ENCODE peak calls at places on chromosome 9, in seven cellular contexts. U is HCT116, E is sigmoid colon, I is iPS DF 6.9, G is lung, Z is SK-N-SH, X is breast epithelium. F is an unnamed sample.

GRCh38 chr9:128829477-128830251 is at the start of gene SPOUT1:
- DNase-seq in Z (peak; percentile 98), E (peak; percentile 96), I (peak; percentile 90), X (peak; percentile 93), G (peak; percentile 95), U (peak; percentile 81), F (peak; percentile 97)

GRCh38 chr9:126055386-126055785 is 271.2 kb upstream of the MVB12B start:
- DNase-seq in G (no peak), X (no peak), E (peak; percentile 50), Z (no peak), I (no peak), U (no peak), F (no peak)

GRCh38 chr9:114431770-114432169 is 44.0 kb upstream of the AKNA start:
- DNase-seq in E (no peak), X (no peak), U (no peak), I (no peak), Z (no peak), G (no peak), F (no peak)

GRCh38 chr9:133464638-133465037 is 4.9 kb downstream of the CACFD1 start:
- DNase-seq in E (no peak), I (no peak), X (no peak), Z (no peak), G (no peak), U (no peak), F (no peak)

GRCh38 chr9:26157411-26157810 is 479.2 kb upstream of the TUSC1 start:
- DNase-seq in G (no peak), U (no peak), Z (no peak), E (no peak), X (no peak), I (no peak), F (no peak)

GRCh38 chr9:38047301-38048251 is 21.5 kb downstream of the SHB start:
- DNase-seq in X (peak; percentile 88), G (peak; percentile 82), Z (no peak), E (peak; percentile 80), I (peak; percentile 76), U (peak; percentile 93), F (no peak)

GRCh38 chr9:123415593-123415930 is 59.6 kb downstream of the CRB2 start:
- DNase-seq in X (no peak), Z (no peak), E (no peak), U (no peak), G (no peak), I (no peak), F (no peak)

GRCh38 chr9:68500457-68501158 is 40.1 kb downstream of the TMEM252 start:
- DNase-seq in G (no peak), I (no peak), X (no peak), Z (no peak), U (no peak), E (no peak), F (no peak)

GRCh38 chr9:94865599-94866456 is 139.3 kb downstream of the AOPEP start:
- DNase-seq in G (no peak), Z (peak; percentile 58), E (peak; percentile 83), U (no peak), I (no peak), X (no peak), F (no peak)

GRCh38 chr9:25691786-25692185 is 13.5 kb upstream of the TUSC1 start:
- DNase-seq in U (no peak), G (no peak), Z (no peak), E (no peak), I (no peak), X (no peak), F (no peak)

DNA sequence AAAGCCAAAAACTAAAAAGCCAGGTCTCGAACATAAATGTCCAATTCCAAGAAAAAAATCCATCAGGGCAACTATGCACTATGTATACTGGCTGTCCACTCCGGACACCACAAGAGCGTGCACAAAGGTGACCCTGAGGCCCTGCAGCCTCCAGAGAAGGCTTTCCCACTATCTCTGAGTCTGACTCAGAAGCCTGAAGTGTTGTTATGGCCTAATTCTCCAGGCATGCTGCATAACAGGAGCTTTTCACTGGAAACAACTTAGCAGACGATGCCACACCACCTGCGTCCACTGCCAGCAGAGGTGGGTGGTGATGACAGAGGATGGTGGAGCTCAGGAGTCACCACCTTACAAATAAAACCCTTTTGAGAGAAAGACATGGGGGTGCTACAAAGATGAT is 63.7 kb downstream of the HABP4 start:
- DNase-seq in Z (no peak), X (no peak), G (no peak), E (no peak), I (no peak), U (no peak), F (no peak)
- H3K27ac ChIP-seq in Z (peak overlapping the region; percentile 28), X (peak overlapping the region; percentile 76), G (no peak overlapping the region), E (peak overlapping the region; percentile 40), I (no peak overlapping the region), U (no peak overlapping the region), F (no peak overlapping the region)

GRCh38 chr9:132077881-132078280 is 1.8 kb downstream of the MED27 start:
- DNase-seq in Z (no peak), E (no peak), U (no peak), I (no peak), G (no peak), X (no peak), F (no peak)

GRCh38 chr9:132071847-132072507 is 7.7 kb downstream of the MED27 start:
- DNase-seq in G (no peak), X (no peak), E (no peak), I (no peak), Z (no peak), U (no peak), F (no peak)

GRCh38 chr9:132075853-132076252 is 3.8 kb downstream of the MED27 start:
- DNase-seq in E (no peak), U (no peak), Z (no peak), X (no peak), G (no peak), I (no peak), F (no peak)

GRCh38 chr9:132078369-132079356 is 1.0 kb downstream of the MED27 start:
- DNase-seq in X (peak; percentile 45), Z (peak; percentile 62), G (no peak), E (peak; percentile 68), I (no peak), U (no peak), F (peak; percentile 36)

GRCh38 chr9:132074736-132075135 is 4.9 kb downstream of the MED27 start:
- DNase-seq in G (no peak), X (no peak), I (no peak), Z (no peak), U (no peak), E (no peak), F (no peak)
- H3K4me3 ChIP-seq in G (no peak overlapping the region), X (no peak overlapping the region), I (no peak overlapping the region), Z (no peak overlapping the region), U (no peak overlapping the region), E (no peak overlapping the region), F (no peak overlapping the region)

GRCh38 chr9:104864675-104865104 is 63.3 kb downstream of the ABCA1 start:
- DNase-seq in U (no peak), X (no peak), Z (peak; percentile 71), E (no peak), G (no peak), I (no peak), F (no peak)

GRCh38 chr9:104866186-104866585 is 61.8 kb downstream of the ABCA1 start:
- DNase-seq in U (no peak), E (no peak), X (no peak), I (no peak), G (no peak), Z (no peak), F (no peak)

GRCh38 chr9:104868687-104869404 is 59.1 kb downstream of the ABCA1 start:
- DNase-seq in I (no peak), E (peak; percentile 88), X (peak; percentile 47), U (no peak), G (peak; percentile 47), Z (peak; percentile 37), F (peak; percentile 73)

GRCh38 chr9:104869801-104870200 is 58.2 kb downstream of the ABCA1 start:
- DNase-seq in X (no peak), Z (no peak), I (no peak), E (no peak), U (no peak), G (no peak), F (no peak)

DNA sequence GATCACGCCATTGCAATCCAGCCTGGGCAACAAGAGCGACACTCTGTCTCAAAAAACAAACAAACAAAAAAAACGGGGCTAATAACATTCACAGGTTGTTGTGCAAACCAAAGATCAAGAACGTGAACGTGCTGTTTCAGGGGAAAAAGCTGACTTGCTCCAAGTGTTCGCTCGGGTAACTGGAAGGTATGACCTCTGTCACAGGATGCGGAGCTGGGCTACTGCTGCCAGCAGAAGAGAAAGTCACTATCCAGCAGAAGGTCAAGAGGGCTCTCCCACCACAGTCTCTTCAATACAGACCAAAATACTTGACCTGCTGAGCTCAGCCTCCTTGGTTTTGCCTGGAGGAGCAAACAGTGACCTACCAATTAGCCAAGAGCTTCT is 59.7 kb downstream of the ABCA1 start:
- DNase-seq in U (no peak), I (no peak), Z (no peak), X (no peak), G (no peak), E (no peak), F (no peak)
- H3K27ac ChIP-seq in U (no peak overlapping the region), I (no peak overlapping the region), Z (peak overlapping the region; percentile 54), X (peak overlapping the region; percentile 70), G (peak overlapping the region; percentile 82), E (peak overlapping the region; percentile 83), F (peak overlapping the region; percentile 63)

DNA sequence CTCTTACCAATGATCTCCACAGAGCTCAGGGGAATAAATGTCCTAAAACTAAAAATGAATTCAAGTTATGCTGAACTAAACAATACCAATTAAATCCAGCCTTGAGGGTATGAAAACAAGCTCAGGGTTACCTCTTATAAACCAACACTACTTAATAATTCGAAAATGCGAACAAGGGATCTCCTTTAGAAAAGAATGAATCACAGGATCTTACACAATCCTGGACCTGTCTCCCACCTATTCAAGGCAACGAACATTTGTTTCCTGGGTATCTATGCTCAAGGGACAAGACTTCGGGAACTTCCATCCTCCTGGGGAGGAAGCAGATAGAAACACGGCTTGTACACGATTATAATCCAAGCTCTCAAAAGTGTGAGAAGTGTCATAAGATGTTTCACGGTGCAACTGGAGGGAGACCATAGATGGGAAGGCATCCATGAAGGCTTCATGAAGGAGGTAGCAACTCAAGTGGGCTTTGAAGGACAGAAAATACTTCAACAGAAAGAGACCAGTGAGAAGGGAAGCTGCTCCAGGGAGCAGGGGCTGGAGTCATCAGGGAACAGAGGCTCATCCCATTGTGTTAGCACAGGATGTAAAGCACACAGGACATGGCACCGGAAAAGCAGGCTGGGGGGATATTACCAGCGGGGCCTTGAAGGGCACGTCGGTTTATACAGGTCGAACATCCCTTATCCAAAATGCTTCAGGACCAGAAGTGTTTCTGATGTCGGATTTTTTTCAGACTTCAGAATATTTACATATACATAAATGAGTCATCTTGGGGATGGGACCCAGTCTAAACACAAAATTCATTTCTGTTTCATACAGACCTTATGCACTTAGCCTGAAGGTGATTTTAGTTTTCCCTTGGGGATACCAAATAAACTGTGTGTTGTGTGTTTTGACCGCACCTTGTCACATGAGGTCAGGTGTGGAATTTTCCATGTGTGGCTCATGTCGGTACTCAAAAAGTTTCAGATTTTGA is 87.4 kb downstream of the TLE1 start:
- DNase-seq in U (no peak), E (no peak), Z (no peak), G (no peak), I (no peak), X (peak; percentile 48), F (no peak)
- H3K4me3 ChIP-seq in U (no peak overlapping the region), E (no peak overlapping the region), Z (no peak overlapping the region), G (no peak overlapping the region), I (no peak overlapping the region), X (no peak overlapping the region), F (no peak overlapping the region)

GRCh38 chr9:131318211-131318610 is 28.7 kb downstream of the PLPP7 start:
- DNase-seq in Z (peak; percentile 78), I (no peak), U (no peak), G (no peak), X (no peak), E (no peak), F (no peak)
- H3K27ac ChIP-seq in Z (no peak overlapping the region), I (no peak overlapping the region), U (no peak overlapping the region), G (no peak overlapping the region), X (no peak overlapping the region), E (no peak overlapping the region), F (no peak overlapping the region)

GRCh38 chr9:137218212-137218753 is 3.8 kb downstream of the RNF208 start:
- DNase-seq in G (no peak), I (no peak), X (no peak), Z (no peak), U (no peak), E (no peak), F (no peak)
- H3K4me3 ChIP-seq in G (no peak overlapping the region), I (no peak overlapping the region), X (peak overlapping the region; percentile 51), Z (no peak overlapping the region), U (peak overlapping the region; percentile 46), E (no peak overlapping the region), F (no peak overlapping the region)